ENCODE peak calls at places on chromosomes 7 and 10, in eight cellular contexts. One of them, this sample, is unnamed.

GRCh38 chr7:44471850-44472249 is 18.6 kb downstream of the NUDCD3 start:
- DNase-seq in fibroblast of lung: peak; percentile 25
- DNase-seq in mucosa of descending colon: no peak
- DNase-seq in heart right ventricle: no peak
- DNase-seq in lower lobe of right lung: no peak
- DNase-seq in psoas muscle: no peak
- DNase-seq in A673: no peak
- DNase-seq in transverse colon: no peak
- DNase-seq in this sample: no peak

GRCh38 chr10:86046845-86047460 is 319.6 kb downstream of the GRID1 start:
- DNase-seq in A673: no peak
- DNase-seq in mucosa of descending colon: no peak
- DNase-seq in lower lobe of right lung: no peak
- DNase-seq in psoas muscle: no peak
- DNase-seq in fibroblast of lung: no peak
- DNase-seq in heart right ventricle: no peak
- DNase-seq in transverse colon: no peak
- DNase-seq in this sample: no peak

GRCh38 chr7:30926323-30926722 is 14.7 kb downstream of the AQP1 start:
- DNase-seq in heart right ventricle: peak; percentile 6
- DNase-seq in A673: no peak
- DNase-seq in transverse colon: no peak
- DNase-seq in lower lobe of right lung: peak; percentile 32
- DNase-seq in psoas muscle: peak; percentile 42
- DNase-seq in mucosa of descending colon: no peak
- DNase-seq in fibroblast of lung: no peak
- DNase-seq in this sample: peak; percentile 27

GRCh38 chr10:67533376-67533775 is 162.6 kb downstream of the CTNNA3 start:
- DNase-seq in heart right ventricle: no peak
- DNase-seq in transverse colon: no peak
- DNase-seq in fibroblast of lung: no peak
- DNase-seq in psoas muscle: no peak
- DNase-seq in A673: no peak
- DNase-seq in mucosa of descending colon: no peak
- DNase-seq in lower lobe of right lung: no peak
- DNase-seq in this sample: no peak

GRCh38 chr7:77235280-77235679 is 35.7 kb upstream of the FGL2 start:
- DNase-seq in heart right ventricle: no peak
- DNase-seq in transverse colon: no peak
- DNase-seq in mucosa of descending colon: no peak
- DNase-seq in A673: no peak
- DNase-seq in lower lobe of right lung: no peak
- DNase-seq in psoas muscle: no peak
- DNase-seq in fibroblast of lung: peak; percentile 45
- DNase-seq in this sample: no peak

GRCh38 chr7:129764685-129765084 is 153.2 kb downstream of the NRF1 start:
- DNase-seq in fibroblast of lung: no peak
- DNase-seq in A673: no peak
- DNase-seq in lower lobe of right lung: no peak
- DNase-seq in psoas muscle: no peak
- DNase-seq in transverse colon: no peak
- DNase-seq in heart right ventricle: no peak
- DNase-seq in mucosa of descending colon: no peak
- DNase-seq in this sample: no peak

GRCh38 chr7:101986335-101986734 is 168.9 kb downstream of the CUX1 start:
- DNase-seq in heart right ventricle: no peak
- DNase-seq in transverse colon: no peak
- DNase-seq in mucosa of descending colon: no peak
- DNase-seq in lower lobe of right lung: no peak
- DNase-seq in fibroblast of lung: peak; percentile 38
- DNase-seq in A673: peak; percentile 28
- DNase-seq in psoas muscle: no peak
- DNase-seq in this sample: no peak

GRCh38 chr7:133854739-133855138 is 272.4 kb upstream of the LRGUK start:
- DNase-seq in lower lobe of right lung: no peak
- DNase-seq in transverse colon: no peak
- DNase-seq in fibroblast of lung: peak; percentile 50
- DNase-seq in psoas muscle: no peak
- DNase-seq in A673: peak; percentile 71
- DNase-seq in mucosa of descending colon: no peak
- DNase-seq in heart right ventricle: no peak
- DNase-seq in this sample: no peak

GRCh38 chr7:92588561-92588960 is 1.6 kb downstream of the FAM133B start:
- DNase-seq in heart right ventricle: no peak
- DNase-seq in mucosa of descending colon: no peak
- DNase-seq in psoas muscle: no peak
- DNase-seq in A673: peak; percentile 13
- DNase-seq in lower lobe of right lung: no peak
- DNase-seq in fibroblast of lung: no peak
- DNase-seq in transverse colon: no peak
- DNase-seq in this sample: no peak

GRCh38 chr7:133797818-133798485 is 329.2 kb upstream of the LRGUK start:
- DNase-seq in fibroblast of lung: peak; percentile 56
- DNase-seq in lower lobe of right lung: no peak
- DNase-seq in transverse colon: no peak
- DNase-seq in heart right ventricle: no peak
- DNase-seq in mucosa of descending colon: no peak
- DNase-seq in psoas muscle: no peak
- DNase-seq in A673: no peak
- DNase-seq in this sample: no peak

GRCh38 chr10:18472977-18473376 is 178.4 kb downstream of the NSUN6 start:
- DNase-seq in fibroblast of lung: no peak
- DNase-seq in A673: no peak
- DNase-seq in heart right ventricle: no peak
- DNase-seq in mucosa of descending colon: no peak
- DNase-seq in lower lobe of right lung: no peak
- DNase-seq in psoas muscle: no peak
- DNase-seq in transverse colon: no peak
- DNase-seq in this sample: peak; percentile 23

GRCh38 chr10:5547934-5548660 is 23.3 kb downstream of the CALML3 start:
- DNase-seq in lower lobe of right lung: peak; percentile 81
- DNase-seq in A673: no peak
- DNase-seq in fibroblast of lung: peak; percentile 44
- DNase-seq in psoas muscle: peak; percentile 42
- DNase-seq in heart right ventricle: no peak
- DNase-seq in transverse colon: peak; percentile 68
- DNase-seq in mucosa of descending colon: peak; percentile 73
- DNase-seq in this sample: peak; percentile 28

GRCh38 chr10:69061305-69062161 is 26.4 kb upstream of the SRGN start:
- DNase-seq in fibroblast of lung: peak; percentile 98
- DNase-seq in lower lobe of right lung: peak; percentile 65
- DNase-seq in transverse colon: peak; percentile 61
- DNase-seq in A673: no peak
- DNase-seq in mucosa of descending colon: peak; percentile 60
- DNase-seq in psoas muscle: peak; percentile 75
- DNase-seq in heart right ventricle: peak; percentile 52
- DNase-seq in this sample: peak; percentile 28

GRCh38 chr7:15600298-15600697 is 38.5 kb upstream of the AGMO start:
- DNase-seq in psoas muscle: no peak
- DNase-seq in lower lobe of right lung: no peak
- DNase-seq in transverse colon: no peak
- DNase-seq in fibroblast of lung: no peak
- DNase-seq in mucosa of descending colon: no peak
- DNase-seq in heart right ventricle: no peak
- DNase-seq in A673: no peak
- DNase-seq in this sample: no peak

GRCh38 chr10:541750-542371 is 147.6 kb downstream of the DIP2C start:
- DNase-seq in mucosa of descending colon: no peak
- DNase-seq in transverse colon: no peak
- DNase-seq in A673: no peak
- DNase-seq in fibroblast of lung: no peak
- DNase-seq in lower lobe of right lung: no peak
- DNase-seq in heart right ventricle: no peak
- DNase-seq in psoas muscle: no peak
- DNase-seq in this sample: no peak

GRCh38 chr10:470339-471003 is 219.0 kb downstream of the DIP2C start:
- DNase-seq in lower lobe of right lung: no peak
- DNase-seq in transverse colon: no peak
- DNase-seq in fibroblast of lung: no peak
- DNase-seq in heart right ventricle: no peak
- DNase-seq in mucosa of descending colon: no peak
- DNase-seq in psoas muscle: no peak
- DNase-seq in A673: no peak
- DNase-seq in this sample: no peak

DNA sequence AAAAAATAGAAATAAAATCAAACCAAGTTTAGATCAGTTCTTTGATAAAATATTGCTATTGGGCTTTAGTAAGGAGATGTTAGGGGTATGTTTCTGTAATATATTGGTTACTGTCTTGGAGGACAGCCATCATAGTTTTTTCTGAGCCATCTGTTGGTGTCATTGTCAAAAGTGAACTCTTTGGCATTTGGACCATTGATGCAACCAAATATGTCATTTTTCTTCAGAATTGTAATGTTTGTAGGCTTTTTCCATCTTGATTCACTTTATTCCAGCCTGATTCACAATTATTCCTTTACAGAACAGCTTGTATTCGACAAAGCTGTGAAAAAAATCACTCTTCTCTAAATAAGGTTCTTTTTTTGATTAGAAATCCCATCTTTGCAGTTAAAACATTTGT is 37.5 kb downstream of the SMNDC1 start:
- DNase-seq in mucosa of descending colon: no peak
- DNase-seq in lower lobe of right lung: no peak
- DNase-seq in heart right ventricle: no peak
- DNase-seq in A673: no peak
- DNase-seq in psoas muscle: no peak
- DNase-seq in fibroblast of lung: no peak
- DNase-seq in transverse colon: no peak
- DNase-seq in this sample: no peak
- H3K4me1 ChIP-seq in mucosa of descending colon: peaks cover 15% of the 10 kb centered on the region
- H3K4me1 ChIP-seq in lower lobe of right lung: peaks cover 28% of the 10 kb centered on the region
- H3K4me1 ChIP-seq in heart right ventricle: peaks cover 90% of the 10 kb centered on the region
- H3K4me1 ChIP-seq in A673: peaks cover 7% of the 10 kb centered on the region
- H3K4me1 ChIP-seq in psoas muscle: peaks cover 56% of the 10 kb centered on the region
- H3K4me1 ChIP-seq in fibroblast of lung: no peaks in the 10 kb centered on the region
- H3K4me1 ChIP-seq in transverse colon: peaks cover 21% of the 10 kb centered on the region
- H3K4me1 ChIP-seq in this sample: peaks cover 35% of the 10 kb centered on the region

DNA sequence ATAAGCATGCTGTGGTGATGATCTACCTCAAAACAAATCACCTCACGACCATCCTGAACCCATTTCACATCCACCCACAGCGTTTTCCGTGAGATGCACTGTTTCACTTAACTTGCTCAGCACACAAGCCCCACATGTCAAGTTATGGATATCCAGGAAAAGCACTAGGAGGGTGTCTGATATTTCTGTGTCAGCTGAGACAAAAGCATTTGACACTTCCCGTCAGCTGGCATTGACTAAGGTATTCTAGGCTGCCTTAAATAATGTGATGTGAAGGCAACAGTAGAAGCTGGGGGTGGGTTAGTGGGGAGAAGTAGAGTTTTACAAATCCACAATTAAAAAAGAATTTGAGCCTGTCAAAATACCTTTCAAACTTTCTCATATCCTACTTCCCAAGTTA is 68.7 kb upstream of the MDFIC start:
- DNase-seq in psoas muscle: no peak
- DNase-seq in mucosa of descending colon: no peak
- DNase-seq in transverse colon: no peak
- DNase-seq in heart right ventricle: no peak
- DNase-seq in lower lobe of right lung: no peak
- DNase-seq in fibroblast of lung: no peak
- DNase-seq in A673: no peak
- DNase-seq in this sample: no peak
- H3K4me1 ChIP-seq in psoas muscle: no peaks in the 10 kb centered on the region
- H3K4me1 ChIP-seq in mucosa of descending colon: no peaks in the 10 kb centered on the region
- H3K4me1 ChIP-seq in transverse colon: no peaks in the 10 kb centered on the region
- H3K4me1 ChIP-seq in heart right ventricle: no peaks in the 10 kb centered on the region
- H3K4me1 ChIP-seq in lower lobe of right lung: no peaks in the 10 kb centered on the region
- H3K4me1 ChIP-seq in fibroblast of lung: no peaks in the 10 kb centered on the region
- H3K4me1 ChIP-seq in A673: peaks cover 18% of the 10 kb centered on the region
- H3K4me1 ChIP-seq in this sample: peaks cover 3% of the 10 kb centered on the region

GRCh38 chr7:142567201-142567600 is 182.1 kb upstream of the PRSS1 start:
- DNase-seq in fibroblast of lung: no peak
- DNase-seq in lower lobe of right lung: no peak
- DNase-seq in transverse colon: no peak
- DNase-seq in mucosa of descending colon: no peak
- DNase-seq in heart right ventricle: no peak
- DNase-seq in psoas muscle: no peak
- DNase-seq in A673: no peak
- DNase-seq in this sample: no peak
- H3K4me1 ChIP-seq in fibroblast of lung: peaks cover 18% of the 10 kb centered on the region
- H3K4me1 ChIP-seq in lower lobe of right lung: no peaks in the 10 kb centered on the region
- H3K4me1 ChIP-seq in transverse colon: no peaks in the 10 kb centered on the region
- H3K4me1 ChIP-seq in mucosa of descending colon: no peaks in the 10 kb centered on the region
- H3K4me1 ChIP-seq in heart right ventricle: no peaks in the 10 kb centered on the region
- H3K4me1 ChIP-seq in psoas muscle: no peaks in the 10 kb centered on the region
- H3K4me1 ChIP-seq in A673: no peaks in the 10 kb centered on the region
- H3K4me1 ChIP-seq in this sample: peaks cover 6% of the 10 kb centered on the region

DNA sequence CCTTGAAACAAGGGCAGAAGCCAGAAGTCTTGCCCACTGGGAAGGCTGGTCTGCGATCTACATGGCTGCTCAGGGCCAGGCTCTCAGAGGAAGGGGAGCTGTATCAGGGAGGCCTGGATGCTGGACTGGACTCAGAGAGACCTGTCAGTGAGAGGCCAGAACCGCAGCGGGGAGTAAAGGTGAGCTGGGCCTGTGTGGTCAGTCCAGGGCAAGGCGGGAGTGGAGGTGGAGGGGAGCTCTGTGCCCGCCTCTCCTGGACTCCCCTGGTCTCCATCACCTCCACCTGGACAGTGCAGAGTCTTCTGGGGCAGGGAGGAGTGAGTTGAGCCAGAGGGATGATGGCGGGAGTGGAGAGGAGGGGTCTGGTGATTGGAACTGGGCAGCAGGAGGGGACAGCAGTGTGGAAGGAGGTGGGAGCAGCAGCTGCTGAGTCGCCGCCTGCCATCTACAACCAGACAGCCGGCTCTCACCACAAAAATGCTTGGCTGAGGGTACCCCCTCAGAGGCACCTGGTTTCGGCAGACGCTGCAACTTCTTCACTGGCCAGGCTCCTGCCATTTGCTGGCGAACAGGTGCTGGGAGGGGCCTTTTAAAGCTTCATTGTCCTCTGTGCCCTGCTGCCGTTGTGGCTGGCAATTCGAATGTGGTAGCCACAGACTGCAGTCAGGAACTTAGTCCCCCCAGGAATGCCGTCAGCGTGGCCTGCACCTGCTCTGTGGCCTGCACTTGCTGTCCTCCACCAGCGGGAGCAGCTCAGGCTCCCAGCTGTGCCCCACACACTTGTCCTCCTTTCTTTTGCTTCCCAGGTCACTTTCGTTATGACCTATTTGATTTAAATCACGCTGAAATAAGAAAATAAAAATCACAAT is 3.5 kb downstream of the RASSF4 start:
- DNase-seq in A673: no peak
- DNase-seq in lower lobe of right lung: no peak
- DNase-seq in psoas muscle: peak; percentile 85
- DNase-seq in fibroblast of lung: no peak
- DNase-seq in transverse colon: peak; percentile 55
- DNase-seq in mucosa of descending colon: peak; percentile 45
- DNase-seq in heart right ventricle: no peak
- DNase-seq in this sample: peak; percentile 23
- H3K4me1 ChIP-seq in A673: peaks cover 13% of the 10 kb centered on the region
- H3K4me1 ChIP-seq in lower lobe of right lung: peaks cover 83% of the 10 kb centered on the region
- H3K4me1 ChIP-seq in psoas muscle: peaks cover 80% of the 10 kb centered on the region
- H3K4me1 ChIP-seq in fibroblast of lung: peaks cover 13% of the 10 kb centered on the region
- H3K4me1 ChIP-seq in transverse colon: peaks cover 40% of the 10 kb centered on the region
- H3K4me1 ChIP-seq in mucosa of descending colon: peaks cover 37% of the 10 kb centered on the region
- H3K4me1 ChIP-seq in heart right ventricle: peaks cover 92% of the 10 kb centered on the region
- H3K4me1 ChIP-seq in this sample: peaks cover 16% of the 10 kb centered on the region

GRCh38 chr10:98205351-98205750 is 62.6 kb downstream of the LOXL4 start:
- DNase-seq in fibroblast of lung: no peak
- DNase-seq in A673: no peak
- DNase-seq in mucosa of descending colon: no peak
- DNase-seq in heart right ventricle: no peak
- DNase-seq in transverse colon: no peak
- DNase-seq in lower lobe of right lung: no peak
- DNase-seq in psoas muscle: no peak
- DNase-seq in this sample: no peak
- H3K4me1 ChIP-seq in fibroblast of lung: no peaks in the 10 kb centered on the region
- H3K4me1 ChIP-seq in A673: no peaks in the 10 kb centered on the region
- H3K4me1 ChIP-seq in mucosa of descending colon: no peaks in the 10 kb centered on the region
- H3K4me1 ChIP-seq in heart right ventricle: no peaks in the 10 kb centered on the region
- H3K4me1 ChIP-seq in transverse colon: no peaks in the 10 kb centered on the region
- H3K4me1 ChIP-seq in lower lobe of right lung: no peaks in the 10 kb centered on the region
- H3K4me1 ChIP-seq in psoas muscle: no peaks in the 10 kb centered on the region
- H3K4me1 ChIP-seq in this sample: no peaks in the 10 kb centered on the region

This sample was measured in pancreas.